ENCODE peak calls at places on chromosomes 3 and 15, in nine cellular contexts. Q is HepG2, L is HL-60, Y is K562, M is A549, K is HCT116, T is Panc1, X is SK-N-SH, I is GM12878. F is an unnamed sample.

GRCh38 chr3:184168363-184169120 is 6.1 kb upstream of the AP2M1 start:
- DNase-seq in L (no peak), K (no peak), M (no peak), Q (no peak), X (no peak), I (no peak), T (no peak), Y (no peak), F (no peak)

GRCh38 chr3:167773584-167773983 is 38.1 kb downstream of the SERPINI1 start:
- DNase-seq in L (no peak), Q (no peak), K (no peak), Y (no peak), T (no peak), M (no peak), I (peak; percentile 13), X (no peak), F (no peak)

GRCh38 chr15:62241135-62241770 is 76.2 kb upstream of the C2CD4B start:
- DNase-seq in K (peak; percentile 36), X (no peak), T (no peak), I (no peak), Y (no peak), Q (peak; percentile 32), M (peak; percentile 46), L (no peak), F (peak; percentile 85)

GRCh38 chr3:97102641-97103040 is 288.2 kb downstream of the EPHA6 start:
- DNase-seq in L (no peak), Y (no peak), M (no peak), Q (no peak), I (no peak), T (no peak), K (no peak), X (no peak), F (no peak)

GRCh38 chr3:10547413-10547812 is 42.0 kb upstream of the ATP2B2 start:
- DNase-seq in I (no peak), X (no peak), Q (no peak), K (no peak), Y (no peak), M (no peak), L (no peak), T (no peak), F (no peak)

GRCh38 chr3:188188911-188189310 is 35.0 kb downstream of the LPP start:
- DNase-seq in K (no peak), I (no peak), X (no peak), M (no peak), Y (no peak), T (no peak), L (no peak), Q (no peak), F (no peak)

GRCh38 chr3:184379375-184380209 is at the start of gene CHRD:
- DNase-seq in M (no peak), I (no peak), T (no peak), Y (no peak), Q (no peak), L (no peak), X (no peak), K (no peak), F (no peak)

GRCh38 chr3:187027531-187027936 is 97.2 kb downstream of the ST6GAL1 start:
- DNase-seq in L (no peak), K (no peak), Y (no peak), T (no peak), M (no peak), X (no peak), I (no peak), Q (no peak), F (no peak)

GRCh38 chr15:38817427-38818155 is 253.0 kb upstream of the RASGRP1 start:
- DNase-seq in T (peak; percentile 50), Y (peak; percentile 77), K (peak; percentile 65), M (peak; percentile 47), Q (peak; percentile 66), X (peak; percentile 76), L (peak; percentile 62), I (peak; percentile 36), F (peak; percentile 86)

GRCh38 chr15:85858586-85859375 is 64.1 kb upstream of the KLHL25 start:
- DNase-seq in T (no peak), K (peak; percentile 63), L (peak; percentile 68), M (peak; percentile 93), X (peak; percentile 83), I (no peak), Y (peak; percentile 78), Q (peak; percentile 34), F (peak; percentile 93)

GRCh38 chr3:196141866-196142673 is 60.2 kb upstream of the TFRC start:
- DNase-seq in Y (peak; percentile 61), T (no peak), I (no peak), K (no peak), X (no peak), M (no peak), Q (no peak), L (no peak), F (no peak)

GRCh38 chr15:85003593-85004312 is 22.1 kb downstream of the PDE8A start:
- DNase-seq in X (no peak), Q (no peak), I (no peak), Y (no peak), M (no peak), L (peak; percentile 85), K (no peak), T (no peak), F (no peak)

GRCh38 chr3:32954506-32954905 is 3.1 kb downstream of the CCR4 start:
- DNase-seq in Y (no peak), I (no peak), X (no peak), Q (no peak), T (no peak), L (no peak), K (no peak), M (no peak), F (no peak)

GRCh38 chr3:126358816-126359181 is 1.6 kb upstream of the KLF15 start:
- DNase-seq in Y (no peak), L (no peak), X (no peak), T (no peak), K (no peak), I (no peak), Q (no peak), M (no peak), F (no peak)

GRCh38 chr3:186110975-186111974 is 2.4 kb upstream of the ETV5 start:
- DNase-seq in T (no peak), K (no peak), Q (no peak), M (no peak), L (no peak), X (no peak), I (no peak), Y (no peak), F (no peak)

GRCh38 chr3:9396301-9396631 is 1.1 kb upstream of the SETD5 start:
- DNase-seq in Y (peak; percentile 84), L (peak; percentile 95), X (no peak), I (peak; percentile 72), T (peak; percentile 63), K (peak; percentile 93), Q (no peak), M (peak; percentile 76), F (peak; percentile 96)

DNA sequence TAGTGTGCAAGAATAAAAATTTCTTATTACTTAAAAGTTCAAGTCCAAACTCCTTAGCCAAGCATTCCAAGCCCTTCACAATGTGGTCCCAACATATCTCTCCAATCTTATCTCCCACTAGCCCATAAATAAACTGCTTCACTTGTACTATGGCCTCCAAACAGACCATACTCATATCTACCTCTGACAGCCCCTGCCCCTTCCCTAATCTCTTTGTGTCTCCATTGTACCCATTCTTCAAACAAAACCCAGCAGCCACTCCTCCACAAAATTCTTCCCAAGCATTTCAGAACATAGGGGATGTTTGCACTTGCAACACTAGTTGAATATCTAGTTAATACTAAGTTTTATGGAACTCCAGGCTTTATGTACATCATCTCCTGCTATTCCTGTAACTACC is 30.5 kb downstream of the LCMT2 start:
- DNase-seq in K (no peak), M (no peak), Q (no peak), I (no peak), X (no peak), T (no peak), Y (no peak), L (no peak), F (no peak)
- TF ChIP-seq REST in K (no peak), M (no peak), Q (no peak), I (no peak), X (no peak), T (no peak), Y (no peak), L (no peak), F (no peak)

GRCh38 chr15:48609486-48609885 is 36.0 kb downstream of the FBN1 start:
- DNase-seq in Y (no peak), I (no peak), Q (no peak), L (no peak), M (no peak), X (no peak), T (no peak), K (no peak), F (no peak)

GRCh38 chr15:48619446-48619845 is 26.1 kb downstream of the FBN1 start:
- DNase-seq in L (no peak), I (no peak), Y (no peak), K (no peak), X (no peak), T (no peak), Q (no peak), M (no peak), F (no peak)

GRCh38 chr15:48617619-48618018 is 27.9 kb downstream of the FBN1 start:
- DNase-seq in T (no peak), Y (no peak), M (no peak), X (no peak), K (no peak), Q (no peak), L (peak; percentile 86), I (no peak), F (no peak)

GRCh38 chr15:48616216-48616615 is 29.3 kb downstream of the FBN1 start:
- DNase-seq in M (no peak), T (no peak), L (no peak), X (no peak), Q (no peak), I (no peak), Y (no peak), K (no peak), F (no peak)

DNA sequence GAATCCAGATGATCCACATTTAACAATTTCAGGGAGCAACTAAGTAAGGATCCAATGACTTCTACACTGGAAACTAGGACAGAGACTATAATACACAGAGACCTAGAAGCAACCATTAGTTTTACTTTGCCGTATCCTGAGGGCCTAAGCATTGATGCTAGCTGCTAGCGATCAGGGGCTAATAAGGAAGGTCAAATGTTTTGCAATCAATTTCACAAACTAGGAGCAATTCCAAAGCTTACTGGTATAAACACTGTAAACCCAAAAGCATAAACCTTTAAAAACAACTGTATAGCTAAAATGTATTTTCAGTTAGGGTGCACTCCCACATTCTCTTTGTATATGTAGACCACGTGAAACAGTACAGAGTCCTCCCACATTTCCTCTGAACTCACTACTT is 31.5 kb downstream of the FBN1 start:
- DNase-seq in T (no peak), X (no peak), M (no peak), Y (no peak), K (no peak), Q (no peak), I (no peak), L (no peak), F (no peak)
- TF ChIP-seq REST in T (no peak), X (no peak), M (no peak), Y (no peak), K (no peak), Q (no peak), I (no peak), L (no peak), F (no peak)

GRCh38 chr3:172666181-172666872 is 44.5 kb downstream of the NCEH1 start:
- DNase-seq in I (no peak), K (no peak), X (no peak), T (no peak), Q (no peak), M (no peak), Y (no peak), L (no peak), F (peak; percentile 10)
- TF ChIP-seq REST in I (no peak), K (no peak), X (no peak), T (no peak), Q (no peak), M (no peak), Y (no peak), L (no peak), F (no peak)

GRCh38 chr15:66878761-66879160 is 176.7 kb downstream of the SMAD6 start:
- DNase-seq in K (no peak), L (no peak), M (no peak), Y (no peak), I (no peak), X (no peak), Q (no peak), T (no peak), F (no peak)
- TF ChIP-seq REST in K (no peak), L (no peak), M (no peak), Y (no peak), I (no peak), X (no peak), Q (no peak), T (no peak), F (no peak)

F was measured in GM23338.